ENCODE peak calls at places on chromosomes 12 and 14, in nine cellular contexts. One of them, this sample, is unnamed.

GRCh38 chr12:67025543-67026114 is 243.5 kb upstream of the CAND1 start:
- DNase-seq in OCI-LY7: peak; percentile 40
- DNase-seq in fibroblast of lung: no peak
- DNase-seq in BJ: no peak
- DNase-seq in IMR-90: no peak
- DNase-seq in right lobe of liver: peak; percentile 19
- DNase-seq in thoracic aorta: no peak
- DNase-seq in tibial nerve: peak; percentile 33
- DNase-seq in AG04450: no peak
- DNase-seq in this sample: no peak

GRCh38 chr12:126493366-126494108 is 1428.3 kb downstream of the AACS start:
- DNase-seq in OCI-LY7: no peak
- DNase-seq in fibroblast of lung: peak; percentile 51
- DNase-seq in BJ: no peak
- DNase-seq in IMR-90: no peak
- DNase-seq in right lobe of liver: no peak
- DNase-seq in thoracic aorta: no peak
- DNase-seq in tibial nerve: no peak
- DNase-seq in AG04450: no peak
- DNase-seq in this sample: no peak

GRCh38 chr14:80618751-80619329 is 322.7 kb downstream of the CEP128 start:
- DNase-seq in OCI-LY7: no peak
- DNase-seq in fibroblast of lung: no peak
- DNase-seq in BJ: no peak
- DNase-seq in IMR-90: peak; percentile 87
- DNase-seq in right lobe of liver: no peak
- DNase-seq in thoracic aorta: no peak
- DNase-seq in tibial nerve: no peak
- DNase-seq in AG04450: peak; percentile 59
- DNase-seq in this sample: no peak

GRCh38 chr14:89578048-89578619 is 161.1 kb upstream of the FOXN3 start:
- DNase-seq in OCI-LY7: no peak
- DNase-seq in fibroblast of lung: peak; percentile 61
- DNase-seq in BJ: no peak
- DNase-seq in IMR-90: peak; percentile 71
- DNase-seq in right lobe of liver: no peak
- DNase-seq in thoracic aorta: no peak
- DNase-seq in tibial nerve: no peak
- DNase-seq in AG04450: peak; percentile 20
- DNase-seq in this sample: peak; percentile 4

GRCh38 chr12:51077930-51078329 is 5.5 kb downstream of the CSRNP2 start:
- DNase-seq in OCI-LY7: peak; percentile 13
- DNase-seq in fibroblast of lung: peak; percentile 49
- DNase-seq in BJ: no peak
- DNase-seq in IMR-90: peak; percentile 46
- DNase-seq in right lobe of liver: no peak
- DNase-seq in thoracic aorta: no peak
- DNase-seq in tibial nerve: no peak
- DNase-seq in AG04450: no peak
- DNase-seq in this sample: no peak

GRCh38 chr12:117312770-117313169 is 48.7 kb downstream of the NOS1 start:
- DNase-seq in OCI-LY7: no peak
- DNase-seq in fibroblast of lung: no peak
- DNase-seq in BJ: no peak
- DNase-seq in IMR-90: no peak
- DNase-seq in right lobe of liver: no peak
- DNase-seq in thoracic aorta: no peak
- DNase-seq in tibial nerve: no peak
- DNase-seq in AG04450: no peak
- DNase-seq in this sample: no peak

GRCh38 chr12:106288510-106289195 is 13.9 kb upstream of the TCP11L2 start:
- DNase-seq in OCI-LY7: no peak
- DNase-seq in fibroblast of lung: peak; percentile 96
- DNase-seq in BJ: peak; percentile 85
- DNase-seq in IMR-90: peak; percentile 97
- DNase-seq in right lobe of liver: no peak
- DNase-seq in thoracic aorta: no peak
- DNase-seq in tibial nerve: no peak
- DNase-seq in AG04450: peak; percentile 84
- DNase-seq in this sample: peak; percentile 95

GRCh38 chr12:40946612-40947194 is 241.4 kb upstream of the PDZRN4 start:
- DNase-seq in OCI-LY7: peak; percentile 27
- DNase-seq in fibroblast of lung: peak; percentile 27
- DNase-seq in BJ: no peak
- DNase-seq in IMR-90: peak; percentile 42
- DNase-seq in right lobe of liver: no peak
- DNase-seq in thoracic aorta: no peak
- DNase-seq in tibial nerve: no peak
- DNase-seq in AG04450: no peak
- DNase-seq in this sample: no peak

GRCh38 chr14:97458302-97459137 is 661.3 kb downstream of the VRK1 start:
- DNase-seq in OCI-LY7: no peak
- DNase-seq in fibroblast of lung: no peak
- DNase-seq in BJ: no peak
- DNase-seq in IMR-90: no peak
- DNase-seq in right lobe of liver: peak; percentile 29
- DNase-seq in thoracic aorta: no peak
- DNase-seq in tibial nerve: no peak
- DNase-seq in AG04450: no peak
- DNase-seq in this sample: no peak

GRCh38 chr14:61774861-61775260 is 12.6 kb downstream of the SNAPC1 start:
- DNase-seq in OCI-LY7: no peak
- DNase-seq in fibroblast of lung: no peak
- DNase-seq in BJ: no peak
- DNase-seq in IMR-90: peak; percentile 18
- DNase-seq in right lobe of liver: no peak
- DNase-seq in thoracic aorta: no peak
- DNase-seq in tibial nerve: no peak
- DNase-seq in AG04450: no peak
- DNase-seq in this sample: no peak

GRCh38 chr12:18468521-18469075 is 207.3 kb downstream of the PIK3C2G start:
- DNase-seq in OCI-LY7: no peak
- DNase-seq in fibroblast of lung: peak; percentile 82
- DNase-seq in BJ: no peak
- DNase-seq in IMR-90: peak; percentile 76
- DNase-seq in right lobe of liver: no peak
- DNase-seq in thoracic aorta: no peak
- DNase-seq in tibial nerve: no peak
- DNase-seq in AG04450: no peak
- DNase-seq in this sample: peak; percentile 13

DNA sequence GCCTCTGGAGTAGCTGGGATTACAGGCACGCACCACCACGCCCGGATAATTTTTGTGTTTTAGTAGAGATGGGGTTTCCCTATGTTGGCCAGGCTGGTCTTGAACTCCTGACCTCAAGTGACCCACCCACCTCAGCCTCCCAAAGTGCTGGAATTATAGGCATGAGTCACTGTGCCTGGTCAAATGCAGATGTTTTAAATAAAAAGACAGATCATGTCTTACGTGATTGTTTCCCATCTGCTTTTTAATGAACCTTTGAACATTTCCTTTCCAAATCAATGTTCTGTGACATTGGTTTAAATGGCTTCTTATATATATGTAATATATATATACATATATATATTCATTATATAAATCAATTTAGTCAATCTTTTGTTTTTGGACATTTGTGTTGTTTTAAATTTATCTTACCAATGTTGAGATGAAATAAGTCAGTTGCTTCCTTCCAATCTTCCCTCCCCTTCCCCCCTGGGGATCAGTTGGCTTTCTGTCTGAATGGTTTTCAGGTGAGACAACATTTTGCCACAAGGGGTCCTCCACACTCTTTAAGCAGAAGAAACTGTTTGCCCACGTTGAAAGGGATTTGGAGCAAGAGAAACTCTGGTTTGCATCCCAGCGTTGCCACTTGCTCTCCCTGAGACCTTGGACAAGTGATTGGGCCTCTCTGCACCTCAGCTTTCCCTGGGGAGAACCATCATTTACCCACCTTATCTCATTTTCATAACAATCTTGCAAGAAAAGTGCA is 47.6 kb upstream of the RBM19 start:
- DNase-seq in OCI-LY7: peak; percentile 7
- DNase-seq in fibroblast of lung: peak; percentile 5
- DNase-seq in BJ: peak; percentile 39
- DNase-seq in IMR-90: peak; percentile 37
- DNase-seq in right lobe of liver: no peak
- DNase-seq in thoracic aorta: no peak
- DNase-seq in tibial nerve: no peak
- DNase-seq in AG04450: peak; percentile 7
- DNase-seq in this sample: peak; percentile 16
- TF ChIP-seq CTCF in OCI-LY7: peak; percentile 62
- TF ChIP-seq CTCF in fibroblast of lung: peak; percentile 30
- TF ChIP-seq CTCF in BJ: peak; percentile 40
- TF ChIP-seq CTCF in IMR-90: peak; percentile 36
- TF ChIP-seq CTCF in right lobe of liver: peak; percentile 58
- TF ChIP-seq CTCF in thoracic aorta: no peak
- TF ChIP-seq CTCF in tibial nerve: no peak
- TF ChIP-seq CTCF in AG04450: peak; percentile 47
- TF ChIP-seq CTCF in this sample: peak; percentile 50

DNA sequence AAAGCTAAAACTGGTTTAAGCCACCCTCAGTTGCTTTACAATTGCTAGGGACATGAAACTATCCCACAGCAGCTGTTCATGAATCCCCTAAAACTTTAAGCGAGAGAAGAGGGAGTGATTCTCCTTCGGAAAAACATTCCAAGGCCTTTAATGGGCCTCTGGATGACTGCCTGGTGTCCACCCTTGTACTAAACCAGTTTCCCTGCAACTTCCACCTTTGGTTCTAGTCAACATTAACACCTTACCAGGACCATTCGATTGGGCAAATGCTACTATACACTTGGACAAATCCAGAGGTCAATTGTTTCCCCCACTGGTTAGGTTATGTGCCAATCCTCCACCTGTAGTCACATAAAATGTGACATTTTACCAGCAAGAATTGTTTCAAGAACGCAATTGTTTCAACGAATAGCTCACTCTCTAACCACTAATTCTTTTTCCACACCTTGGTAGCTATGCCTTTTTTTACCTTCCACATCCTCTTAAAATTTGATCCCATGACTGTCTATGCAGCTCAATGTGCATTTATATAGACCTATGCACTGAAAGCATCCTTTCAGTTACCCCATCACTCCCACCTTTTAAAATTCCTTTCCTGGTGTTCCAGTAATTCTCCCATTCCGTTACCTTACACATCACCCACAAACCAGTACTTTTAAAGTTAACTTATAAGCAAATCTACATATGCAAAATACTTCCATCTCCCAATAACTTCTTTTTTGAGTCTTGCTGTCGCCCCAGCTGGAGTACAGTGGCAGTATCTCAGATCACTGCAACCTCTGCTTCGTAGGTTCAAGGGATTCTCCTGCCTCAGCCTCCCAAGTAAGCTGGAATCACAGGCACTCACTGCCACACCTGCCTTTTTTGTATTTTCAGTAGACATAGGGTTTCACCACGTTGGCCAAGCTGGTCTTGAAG is 3.6 kb downstream of the UBC start:
- DNase-seq in OCI-LY7: no peak
- DNase-seq in fibroblast of lung: peak; percentile 30
- DNase-seq in BJ: no peak
- DNase-seq in IMR-90: peak; percentile 42
- DNase-seq in right lobe of liver: no peak
- DNase-seq in thoracic aorta: no peak
- DNase-seq in tibial nerve: peak; percentile 41
- DNase-seq in AG04450: no peak
- DNase-seq in this sample: no peak
- H3K4me3 ChIP-seq in OCI-LY7: peak overlapping the region; percentile 15
- H3K4me3 ChIP-seq in fibroblast of lung: peak overlapping the region; percentile 73
- H3K4me3 ChIP-seq in BJ: peak overlapping the region; percentile 36
- H3K4me3 ChIP-seq in IMR-90: peak overlapping the region; percentile 11
- H3K4me3 ChIP-seq in right lobe of liver: peak overlapping the region; percentile 36
- H3K4me3 ChIP-seq in thoracic aorta: peak overlapping the region; percentile 66
- H3K4me3 ChIP-seq in tibial nerve: peak overlapping the region; percentile 13
- H3K4me3 ChIP-seq in AG04450: peak overlapping the region; percentile 58
- H3K4me3 ChIP-seq in this sample: peak overlapping the region; percentile 34

DNA sequence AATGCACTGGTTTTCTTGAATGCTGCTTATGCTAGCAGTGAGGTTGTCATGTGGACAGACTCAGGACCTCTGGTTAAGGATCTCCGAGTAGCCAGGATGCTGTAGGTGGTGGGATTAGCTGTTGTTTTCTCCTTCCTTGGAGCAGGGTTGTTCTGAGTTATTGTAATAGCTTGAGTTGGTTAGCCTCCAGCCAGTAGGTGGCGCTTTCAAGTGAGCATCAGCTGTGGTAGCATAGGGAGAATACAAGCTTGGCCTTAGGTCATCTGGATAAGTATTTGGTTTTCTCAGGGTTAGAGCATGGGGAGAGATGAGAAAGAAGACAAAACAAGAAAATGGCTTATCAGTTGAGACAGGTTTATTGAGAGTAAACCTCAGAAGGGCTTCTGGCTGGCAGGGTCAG is 299.7 kb upstream of the FBXO33 start:
- DNase-seq in OCI-LY7: peak; percentile 46
- DNase-seq in fibroblast of lung: no peak
- DNase-seq in BJ: no peak
- DNase-seq in IMR-90: no peak
- DNase-seq in right lobe of liver: no peak
- DNase-seq in thoracic aorta: no peak
- DNase-seq in tibial nerve: no peak
- DNase-seq in AG04450: no peak
- DNase-seq in this sample: no peak
- TF ChIP-seq CTCF in OCI-LY7: peak; percentile 85
- TF ChIP-seq CTCF in fibroblast of lung: no peak
- TF ChIP-seq CTCF in BJ: no peak
- TF ChIP-seq CTCF in IMR-90: no peak
- TF ChIP-seq CTCF in right lobe of liver: peak; percentile 10
- TF ChIP-seq CTCF in thoracic aorta: no peak
- TF ChIP-seq CTCF in tibial nerve: no peak
- TF ChIP-seq CTCF in AG04450: no peak
- TF ChIP-seq CTCF in this sample: no peak

DNA sequence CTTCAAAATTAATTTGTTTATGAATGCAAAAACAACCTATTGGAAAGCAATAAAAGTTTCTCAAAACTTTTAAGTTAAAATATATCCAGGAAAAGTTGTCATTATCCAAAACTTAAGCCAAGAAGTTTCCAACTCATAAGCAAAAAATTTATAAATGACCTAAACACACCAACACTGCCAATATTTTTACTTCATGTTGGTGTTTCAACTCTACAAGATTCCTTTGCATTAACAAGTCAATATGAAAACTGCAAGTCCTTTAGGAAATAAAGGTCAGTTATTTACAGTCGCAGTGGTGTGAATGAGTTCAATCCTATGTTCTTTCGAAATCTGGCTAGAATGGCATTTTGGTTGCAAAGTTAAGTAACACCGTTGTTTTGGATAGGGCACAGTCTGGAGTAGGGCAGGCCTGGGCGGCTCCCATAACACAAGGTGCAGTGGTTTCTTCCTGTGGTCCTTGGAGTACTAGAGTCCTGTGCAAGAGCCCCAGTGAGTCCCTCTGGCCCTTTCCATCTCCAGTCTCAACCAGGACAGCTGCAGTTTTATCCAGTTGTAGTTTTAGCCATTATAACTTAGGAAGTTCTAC is 151.4 kb downstream of the MED13L start:
- DNase-seq in OCI-LY7: no peak
- DNase-seq in fibroblast of lung: peak; percentile 41
- DNase-seq in BJ: no peak
- DNase-seq in IMR-90: no peak
- DNase-seq in right lobe of liver: no peak
- DNase-seq in thoracic aorta: no peak
- DNase-seq in tibial nerve: no peak
- DNase-seq in AG04450: no peak
- DNase-seq in this sample: no peak
- H3K4me3 ChIP-seq in OCI-LY7: no peak overlapping the region
- H3K4me3 ChIP-seq in fibroblast of lung: no peak overlapping the region
- H3K4me3 ChIP-seq in BJ: no peak overlapping the region
- H3K4me3 ChIP-seq in IMR-90: no peak overlapping the region
- H3K4me3 ChIP-seq in right lobe of liver: no peak overlapping the region
- H3K4me3 ChIP-seq in thoracic aorta: no peak overlapping the region
- H3K4me3 ChIP-seq in tibial nerve: no peak overlapping the region
- H3K4me3 ChIP-seq in AG04450: no peak overlapping the region
- H3K4me3 ChIP-seq in this sample: no peak overlapping the region

This sample was measured in AG09309.